ENCODE peak calls at places on chromosomes 6 and 20, in ten cellular contexts. I, C, T, Y, E, M, H, F, G and O are unnamed samples.

GRCh38 chr6:72783035-72783434 is 161.2 kb downstream of the KCNQ5 start:
- DNase-seq in I (no peak), C (no peak), T (no peak), Y (no peak), E (no peak), M (no peak), H (no peak), F (no peak), G (peak; percentile 13), O (no peak)

GRCh38 chr20:1396702-1397101 is 3.8 kb upstream of the FKBP1A start:
- DNase-seq in I (no peak), C (no peak), T (no peak), Y (no peak), E (no peak), M (no peak), H (no peak), F (no peak), G (no peak), O (no peak)

GRCh38 chr6:45031601-45032000 is 296.5 kb upstream of the RUNX2 start:
- DNase-seq in I (peak; percentile 74), C (no peak), T (no peak), Y (no peak), E (no peak), M (no peak), H (no peak), F (no peak), G (peak; percentile 98), O (no peak)

GRCh38 chr20:33922224-33922623 is 71.5 kb upstream of the RALY start:
- DNase-seq in I (no peak), C (no peak), T (no peak), Y (no peak), E (no peak), M (no peak), H (no peak), F (no peak), G (no peak), O (no peak)

GRCh38 chr6:21612067-21612745 is 18.7 kb downstream of the SOX4 start:
- DNase-seq in I (no peak), C (no peak), T (no peak), Y (no peak), E (no peak), M (no peak), H (no peak), F (no peak), G (no peak), O (no peak)

GRCh38 chr6:33279971-33280511 is 3.1 kb downstream of the B3GALT4 start:
- DNase-seq in I (no peak), C (no peak), T (no peak), Y (no peak), E (peak; percentile 64), M (peak; percentile 11), H (peak; percentile 22), F (no peak), G (peak; percentile 60), O (no peak)

GRCh38 chr6:924661-925060 is 231.7 kb upstream of the EXOC2 start:
- DNase-seq in I (no peak), C (no peak), T (no peak), Y (no peak), E (no peak), M (no peak), H (no peak), F (no peak), G (no peak), O (no peak)

GRCh38 chr6:84773431-84774173 is 9.2 kb upstream of the TBX18 start:
- DNase-seq in I (no peak), C (no peak), T (no peak), Y (no peak), E (peak; percentile 79), M (peak; percentile 72), H (peak; percentile 29), F (no peak), G (no peak), O (peak; percentile 69)

GRCh38 chr20:12764053-12764452 is 244.7 kb upstream of the SPTLC3 start:
- DNase-seq in I (no peak), C (no peak), T (no peak), Y (no peak), E (no peak), M (no peak), H (no peak), F (no peak), G (no peak), O (no peak)

GRCh38 chr6:43138267-43138666 is 32.8 kb upstream of the SRF start:
- DNase-seq in I (no peak), C (no peak), T (no peak), Y (no peak), E (no peak), M (no peak), H (no peak), F (no peak), G (no peak), O (peak; percentile 12)

GRCh38 chr20:56400001-56400640 is 7.7 kb downstream of the CSTF1 start:
- DNase-seq in I (no peak), C (peak; percentile 43), T (no peak), Y (peak; percentile 56), E (no peak), M (peak; percentile 51), H (peak; percentile 66), F (peak; percentile 32), G (peak; percentile 70), O (no peak)

GRCh38 chr6:42142118-42142835 is at the start of gene C6orf132:
- DNase-seq in I (no peak), C (no peak), T (no peak), Y (no peak), E (peak; percentile 78), M (no peak), H (no peak), F (no peak), G (no peak), O (no peak)

GRCh38 chr20:5835870-5836269 is 85.7 kb downstream of the SHLD1 start:
- DNase-seq in I (no peak), C (no peak), T (no peak), Y (no peak), E (no peak), M (no peak), H (peak; percentile 36), F (no peak), G (no peak), O (no peak)

GRCh38 chr20:56993020-56993419 is 273.4 kb downstream of the BMP7 start:
- DNase-seq in I (no peak), C (no peak), T (no peak), Y (no peak), E (no peak), M (no peak), H (no peak), F (no peak), G (no peak), O (no peak)